ENCODE peak calls at places on chromosomes 7 and 10, in six cellular contexts. I is cardiac fibroblast, R is osteocyte, S is esophagus muscularis mucosa, X is SK-N-SH, O is lung. K is an unnamed sample.

GRCh38 chr7:124171068-124171467 is 138.2 kb upstream of the TMEM229A start:
- DNase-seq in R (no peak), O (no peak), I (peak; percentile 21), S (no peak), X (peak; percentile 4), K (no peak)

GRCh38 chr7:1022801-1023465 is 21.4 kb upstream of the GPR146 start:
- DNase-seq in O (no peak), S (no peak), I (no peak), R (no peak), X (no peak), K (no peak)

GRCh38 chr7:63023182-63023787 is 975.4 kb upstream of the ZNF722 start:
- DNase-seq in O (no peak), R (peak; percentile 79), I (no peak), S (no peak), X (no peak), K (no peak)

GRCh38 chr10:102507521-102507920 is 3.7 kb downstream of the SUFU start:
- DNase-seq in O (no peak), I (no peak), X (no peak), R (no peak), S (no peak), K (no peak)

GRCh38 chr10:28769147-28769604 is 91.9 kb downstream of the BAMBI start:
- DNase-seq in S (no peak), R (no peak), I (no peak), X (no peak), O (no peak), K (no peak)

GRCh38 chr7:127107601-127108007 is 145.1 kb downstream of the GRM8 start:
- DNase-seq in X (peak; percentile 45), I (peak; percentile 50), R (no peak), O (peak; percentile 31), S (no peak), K (peak; percentile 73)

GRCh38 chr7:113610572-113610971 is 308.2 kb downstream of the PPP1R3A start:
- DNase-seq in I (no peak), O (no peak), X (no peak), R (no peak), S (no peak), K (no peak)

GRCh38 chr10:21238717-21239116 is 286.8 kb downstream of the SKIDA1 start:
- DNase-seq in O (no peak), S (no peak), R (no peak), I (no peak), X (no peak), K (no peak)

GRCh38 chr10:133076274-133077038 is 11.3 kb upstream of the ADGRA1 start:
- DNase-seq in X (no peak), S (no peak), O (no peak), R (no peak), I (no peak), K (no peak)

GRCh38 chr10:14474656-14475055 is 143.9 kb upstream of the FRMD4A start:
- DNase-seq in S (no peak), X (no peak), I (no peak), O (no peak), R (no peak), K (no peak)

GRCh38 chr10:101262147-101262546 is 32.9 kb upstream of the LBX1 start:
- DNase-seq in I (no peak), S (no peak), X (no peak), R (no peak), O (no peak), K (no peak)

GRCh38 chr7:90958669-90959068 is 305.6 kb upstream of the FZD1 start:
- DNase-seq in I (peak; percentile 85), R (no peak), S (no peak), O (no peak), X (no peak), K (no peak)

GRCh38 chr10:128036746-128037542 is 89.3 kb downstream of the MKI67 start:
- DNase-seq in I (peak; percentile 42), R (no peak), O (no peak), X (no peak), S (no peak), K (no peak)

GRCh38 chr7:129958643-129959479 is 6.1 kb upstream of the UBE2H start:
- DNase-seq in R (no peak), O (peak; percentile 36), I (peak; percentile 81), X (peak; percentile 79), S (no peak), K (no peak)

GRCh38 chr10:7312179-7312857 is 98.5 kb downstream of the SFMBT2 start:
- DNase-seq in O (no peak), X (peak; percentile 26), S (no peak), R (no peak), I (no peak), K (no peak)

GRCh38 chr10:31760674-31761081 is 168.0 kb downstream of the ARHGAP12 start:
- DNase-seq in S (no peak), I (no peak), O (no peak), X (no peak), R (no peak), K (no peak)

GRCh38 chr7:93148135-93148534 is at the start of gene SAMD9L:
- DNase-seq in X (no peak), O (no peak), I (peak; percentile 41), S (no peak), R (no peak), K (no peak)

GRCh38 chr10:70007116-70007820 is 45.4 kb upstream of the MACROH2A2 start:
- DNase-seq in I (no peak), X (no peak), O (no peak), S (no peak), R (no peak), K (no peak)

GRCh38 chr7:101244385-101245146 is at the start of gene FIS1:
- DNase-seq in X (peak; percentile 98), S (peak; percentile 97), I (peak; percentile 91), O (peak; percentile 93), R (peak; percentile 97), K (peak; percentile 92)
- TF ChIP-seq CTCF in X (peak; percentile 98), S (peak; percentile 97), I (peak; percentile 97), O (peak; percentile 72), R (no peak), K (peak; percentile 30)

DNA sequence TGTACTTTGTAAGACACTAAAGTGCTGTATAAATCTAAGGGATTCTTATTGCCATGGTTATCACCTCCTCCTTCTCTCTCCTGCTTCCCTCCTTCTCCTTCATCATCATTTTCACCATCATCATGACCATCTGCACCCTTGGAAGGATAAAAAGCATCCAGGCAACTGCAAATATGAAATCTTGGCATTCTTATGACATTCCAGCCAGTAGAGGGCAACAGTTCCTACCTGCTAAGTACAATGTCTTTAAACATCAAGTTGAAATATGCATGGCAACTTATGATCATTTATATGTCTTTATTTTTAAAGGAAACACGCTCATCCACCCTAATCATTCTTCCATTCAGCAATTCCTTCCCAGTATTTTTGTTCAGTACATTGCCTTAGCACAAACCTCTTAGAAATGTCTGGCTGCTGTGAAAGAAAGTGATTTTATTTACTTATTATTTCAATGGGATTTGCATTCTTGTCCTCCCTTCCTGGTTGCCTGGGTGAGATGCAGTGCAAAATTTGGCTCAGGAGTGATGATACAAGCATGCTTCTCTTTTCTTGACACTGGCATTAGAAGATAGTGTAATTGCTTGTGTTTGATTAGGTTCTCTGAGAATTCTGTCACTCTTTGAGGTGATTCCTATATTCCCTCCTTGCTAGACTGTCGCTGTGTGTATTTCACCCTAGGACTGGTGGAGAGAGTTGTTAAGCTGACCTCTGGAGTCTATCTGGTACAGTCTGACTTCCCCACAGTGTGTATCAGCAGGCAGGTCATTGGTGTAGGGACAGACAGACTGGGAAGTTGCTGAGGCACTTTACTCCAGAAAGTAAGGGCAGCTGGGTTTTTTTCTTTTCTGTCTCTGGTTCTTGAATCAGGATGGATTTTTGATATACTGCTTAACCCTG is 188.5 kb upstream of the BMPER start:
- DNase-seq in R (no peak), I (peak; percentile 82), O (no peak), X (no peak), S (no peak), K (no peak)
- TF ChIP-seq CTCF in R (peak; percentile 73), I (peak; percentile 63), O (peak; percentile 26), X (peak; percentile 98), S (peak; percentile 64), K (peak; percentile 74)

DNA sequence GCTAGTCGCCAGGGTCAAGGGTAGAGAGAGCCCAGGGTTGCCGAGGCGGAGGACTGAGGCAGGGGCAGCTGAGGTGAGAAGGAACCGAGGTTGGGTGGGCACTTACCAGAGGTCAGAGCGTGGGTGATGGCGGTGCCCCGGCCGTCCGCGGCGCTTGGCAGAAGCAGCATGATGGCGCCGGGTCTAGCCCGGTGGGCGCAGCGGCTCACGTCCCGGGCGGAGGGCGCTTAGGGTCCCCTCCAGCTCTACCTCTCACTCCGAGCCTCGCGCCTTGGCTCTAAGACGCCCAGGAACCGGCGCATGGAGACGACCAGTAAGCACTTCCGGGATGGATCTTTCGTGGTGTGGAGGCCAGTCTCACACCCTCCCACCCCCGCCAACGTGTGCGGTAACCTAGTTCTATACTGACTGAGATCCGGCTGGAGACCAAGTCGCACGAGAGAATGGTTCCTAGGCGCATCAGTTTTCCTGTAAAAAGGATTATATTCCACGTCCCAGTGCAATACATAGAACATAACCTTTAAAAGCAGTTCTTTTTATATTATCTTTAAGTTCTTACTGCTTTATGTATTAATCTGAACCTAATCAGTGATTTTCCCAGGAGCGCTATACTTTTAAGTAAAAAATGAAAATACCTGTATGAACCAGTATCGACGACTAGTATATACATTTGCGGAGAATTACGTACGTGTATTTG is at the start of gene DNAJC2:
- DNase-seq in R (peak; percentile 92), I (peak; percentile 95), O (peak; percentile 83), X (peak; percentile 96), S (peak; percentile 95), K (peak; percentile 81)
- TF ChIP-seq CTCF in R (no peak), I (no peak), O (no peak), X (no peak), S (no peak), K (no peak)

DNA sequence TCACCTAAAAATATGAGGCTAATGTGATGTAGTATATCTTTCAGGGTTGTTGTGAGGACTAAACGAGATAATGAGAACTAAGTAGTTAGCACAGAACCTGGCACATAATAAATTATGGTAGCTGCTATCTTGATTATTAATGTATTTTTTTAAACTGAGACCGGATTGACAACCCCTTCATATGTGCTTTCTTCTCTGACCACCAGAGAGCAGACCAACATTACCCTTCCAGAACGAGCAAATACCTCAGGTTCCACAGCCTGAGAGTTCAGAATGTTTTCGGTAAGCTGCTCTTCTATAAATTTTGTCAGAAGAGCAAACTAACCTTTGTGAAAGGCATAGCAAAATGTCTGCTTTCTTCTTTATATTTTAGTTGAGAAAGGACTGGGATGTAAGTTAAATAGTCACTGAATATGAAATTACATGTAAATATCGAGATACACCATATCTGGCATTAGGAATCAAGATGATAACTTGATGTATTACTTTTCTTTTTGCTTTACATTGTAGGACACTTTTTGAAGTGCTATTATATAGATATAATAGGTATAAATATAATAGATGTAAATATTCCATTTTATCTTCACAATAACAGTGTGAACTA is 13.6 kb upstream of the BPGM start:
- DNase-seq in S (no peak), I (peak; percentile 71), O (no peak), X (peak; percentile 34), R (no peak), K (no peak)
- TF ChIP-seq CTCF in S (peak; percentile 47), I (peak; percentile 83), O (peak; percentile 58), X (peak; percentile 83), R (peak; percentile 57), K (no peak)